ENCODE peak calls at places on chromosomes 7 and 10, in six cellular contexts. U, O, B, Q, C and F are unnamed samples.

GRCh38 chr7:40219917-40220316 is 85.1 kb downstream of the SUGCT start:
- DNase-seq in U (no peak), O (no peak), B (peak; percentile 85), Q (no peak), C (no peak), F (no peak)

GRCh38 chr7:141646826-141647480 is 55.0 kb downstream of the DENND11 start:
- DNase-seq in U (no peak), O (no peak), B (peak; percentile 7), Q (no peak), C (no peak), F (no peak)

GRCh38 chr7:117323877-117324699 is 1.2 kb upstream of the WNT2 start:
- DNase-seq in U (peak; percentile 71), O (peak; percentile 59), B (peak; percentile 51), Q (peak; percentile 21), C (peak; percentile 65), F (no peak)

GRCh38 chr7:149467321-149467859 is 6.5 kb upstream of the ZNF777 start:
- DNase-seq in U (no peak), O (no peak), B (no peak), Q (no peak), C (no peak), F (no peak)

GRCh38 chr7:29866490-29866930 is 60.2 kb downstream of the WIPF3 start:
- DNase-seq in U (no peak), O (no peak), B (peak; percentile 63), Q (peak; percentile 96), C (no peak), F (no peak)

GRCh38 chr7:630539-630938 is 96.0 kb upstream of the DNAAF5 start:
- DNase-seq in U (no peak), O (no peak), B (no peak), Q (no peak), C (no peak), F (no peak)

GRCh38 chr7:82057476-82057875 is 287.6 kb upstream of the HGF start:
- DNase-seq in U (no peak), O (no peak), B (no peak), Q (no peak), C (no peak), F (no peak)

GRCh38 chr7:105250239-105250638 is 138.5 kb downstream of the SRPK2 start:
- DNase-seq in U (no peak), O (no peak), B (peak; percentile 61), Q (no peak), C (no peak), F (no peak)

GRCh38 chr10:6162589-6163356 is 40.0 kb upstream of the PFKFB3 start:
- DNase-seq in U (no peak), O (peak; percentile 73), B (no peak), Q (no peak), C (no peak), F (no peak)

GRCh38 chr7:47045169-47045568 is 536.7 kb downstream of the TNS3 start:
- DNase-seq in U (no peak), O (no peak), B (no peak), Q (no peak), C (no peak), F (no peak)

GRCh38 chr7:138405496-138405895 is 54.6 kb upstream of the TRIM24 start:
- DNase-seq in U (no peak), O (no peak), B (no peak), Q (no peak), C (no peak), F (no peak)

GRCh38 chr10:77157248-77158019 is 480.2 kb downstream of the KCNMA1 start:
- DNase-seq in U (no peak), O (no peak), B (no peak), Q (no peak), C (no peak), F (no peak)

GRCh38 chr7:65251851-65252620 is 121.6 kb upstream of the ZNF92 start:
- DNase-seq in U (peak; percentile 61), O (peak; percentile 97), B (peak; percentile 49), Q (peak; percentile 63), C (no peak), F (no peak)

GRCh38 chr10:10869592-10869991 is 148.1 kb upstream of the CELF2 start:
- DNase-seq in U (no peak), O (no peak), B (no peak), Q (peak; percentile 17), C (peak; percentile 4), F (no peak)

GRCh38 chr10:121092341-121093099 is 241.4 kb downstream of the WDR11 start:
- DNase-seq in U (no peak), O (no peak), B (no peak), Q (no peak), C (peak; percentile 22), F (no peak)

GRCh38 chr7:105849122-105849855 is 27.1 kb downstream of the ATXN7L1 start:
- DNase-seq in U (no peak), O (peak; percentile 90), B (no peak), Q (no peak), C (peak; percentile 93), F (peak; percentile 38)

GRCh38 chr10:60423920-60424319 is 34.2 kb upstream of the ANK3 start:
- DNase-seq in U (no peak), O (no peak), B (no peak), Q (no peak), C (no peak), F (no peak)

GRCh38 chr10:71835671-71836593 is 15.1 kb downstream of the PSAP start:
- DNase-seq in U (peak; percentile 87), O (no peak), B (peak; percentile 88), Q (peak; percentile 90), C (peak; percentile 57), F (no peak)

GRCh38 chr7:28858206-28858605 is 99.9 kb downstream of the TRIL start:
- DNase-seq in U (no peak), O (no peak), B (peak; percentile 54), Q (no peak), C (no peak), F (no peak)

GRCh38 chr10:49080965-49081364 is 34.4 kb downstream of the VSTM4 start:
- DNase-seq in U (no peak), O (no peak), B (no peak), Q (no peak), C (no peak), F (no peak)

GRCh38 chr10:49081532-49082275 is 33.6 kb downstream of the VSTM4 start:
- DNase-seq in U (no peak), O (peak; percentile 31), B (no peak), Q (no peak), C (no peak), F (no peak)

GRCh38 chr10:49079072-49079471 is 36.2 kb downstream of the VSTM4 start:
- DNase-seq in U (no peak), O (no peak), B (no peak), Q (no peak), C (no peak), F (no peak)

GRCh38 chr10:49079499-49079898 is 35.8 kb downstream of the VSTM4 start:
- DNase-seq in U (no peak), O (no peak), B (peak; percentile 22), Q (no peak), C (no peak), F (no peak)

DNA sequence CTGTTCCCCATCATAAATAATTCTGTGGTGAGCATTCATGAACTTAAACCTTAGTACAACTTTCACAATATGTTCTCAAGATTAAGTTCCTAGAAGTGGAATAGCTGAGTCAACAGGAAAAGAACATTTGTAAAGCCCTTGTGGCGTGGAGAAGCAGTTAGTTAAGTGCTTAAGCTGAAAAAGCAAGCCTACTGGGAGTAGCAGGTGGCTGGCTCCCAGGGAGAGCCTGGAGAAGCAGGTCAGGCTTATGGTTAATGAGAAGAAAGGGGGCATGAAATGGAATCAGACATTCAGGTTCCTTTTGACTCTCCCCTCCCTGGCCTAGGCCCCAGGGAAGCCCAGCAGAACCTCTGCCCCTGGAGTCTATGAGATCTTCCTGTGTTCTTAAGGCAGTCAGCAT is 35.3 kb downstream of the VSTM4 start:
- DNase-seq in U (no peak), O (no peak), B (peak; percentile 78), Q (peak; percentile 10), C (no peak), F (no peak)
- H3K27me3 ChIP-seq in U (no peaks in the 10 kb centered on the region), O (no peaks in the 10 kb centered on the region), B (no peaks in the 10 kb centered on the region), Q (peaks cover 3% of the 10 kb centered on the region), C (no peaks in the 10 kb centered on the region), F (no peaks in the 10 kb centered on the region)

GRCh38 chr7:150979706-150980390 is 1.7 kb upstream of the KCNH2 start:
- DNase-seq in U (peak; percentile 92), O (no peak), B (no peak), Q (no peak), C (no peak), F (no peak)

GRCh38 chr7:150978136-150978789 is at the start of gene KCNH2:
- DNase-seq in U (peak; percentile 84), O (peak; percentile 88), B (peak; percentile 25), Q (peak; percentile 83), C (no peak), F (no peak)

GRCh38 chr7:150975536-150976285 is 2.4 kb downstream of the KCNH2 start:
- DNase-seq in U (peak; percentile 82), O (no peak), B (no peak), Q (no peak), C (no peak), F (no peak)

GRCh38 chr7:150976529-150977381 is 1.4 kb downstream of the KCNH2 start:
- DNase-seq in U (no peak), O (peak; percentile 74), B (no peak), Q (no peak), C (no peak), F (no peak)

GRCh38 chr7:150977382-150978135 is 562 bp downstream of the KCNH2 start:
- DNase-seq in U (no peak), O (peak; percentile 39), B (no peak), Q (no peak), C (no peak), F (no peak)
- H3K27me3 ChIP-seq in U (no peaks in the 10 kb centered on the region), O (peaks cover 52% of the 10 kb centered on the region), B (peaks cover 59% of the 10 kb centered on the region), Q (peaks cover 26% of the 10 kb centered on the region), C (peaks cover 83% of the 10 kb centered on the region), F (peaks cover 16% of the 10 kb centered on the region)

GRCh38 chr7:128163473-128163872 is 77.6 kb upstream of the LEP start:
- DNase-seq in U (no peak), O (no peak), B (no peak), Q (no peak), C (no peak), F (no peak)
- H3K27me3 ChIP-seq in U (peaks cover 49% of the 10 kb centered on the region), O (peaks cover 70% of the 10 kb centered on the region), B (peaks cover 66% of the 10 kb centered on the region), Q (peaks cover 68% of the 10 kb centered on the region), C (peaks cover 45% of the 10 kb centered on the region), F (peaks cover 30% of the 10 kb centered on the region)

GRCh38 chr7:80766724-80767123 is 128.3 kb downstream of the CD36 start:
- DNase-seq in U (no peak), O (no peak), B (no peak), Q (no peak), C (no peak), F (no peak)

GRCh38 chr7:80764132-80764531 is 125.7 kb downstream of the CD36 start:
- DNase-seq in U (no peak), O (peak; percentile 85), B (no peak), Q (peak; percentile 74), C (no peak), F (no peak)

GRCh38 chr7:80770061-80770460 is 131.6 kb downstream of the CD36 start:
- DNase-seq in U (no peak), O (no peak), B (no peak), Q (no peak), C (no peak), F (no peak)

GRCh38 chr7:80770675-80771081 is 132.2 kb downstream of the CD36 start:
- DNase-seq in U (no peak), O (peak; percentile 12), B (no peak), Q (no peak), C (peak; percentile 11), F (no peak)

DNA sequence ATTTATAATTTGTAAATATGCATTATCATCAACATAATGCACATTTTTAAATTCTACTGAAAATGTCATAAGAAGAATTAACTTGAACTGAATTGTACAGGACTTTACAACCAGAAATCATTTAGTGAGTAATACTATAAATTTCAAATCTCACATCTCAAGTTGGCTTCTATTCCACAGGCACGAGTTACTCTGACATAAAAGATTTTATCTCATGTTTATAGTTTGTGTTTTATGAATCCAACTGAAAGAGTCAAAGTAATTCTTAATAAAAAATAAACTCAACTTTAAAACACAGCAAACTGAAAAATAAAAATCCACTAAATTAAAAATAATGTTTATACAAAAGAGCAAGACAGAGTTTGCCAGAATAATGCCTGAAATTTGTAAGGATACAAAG is 129.2 kb downstream of the CD36 start:
- DNase-seq in U (no peak), O (no peak), B (no peak), Q (no peak), C (no peak), F (no peak)
- H3K27me3 ChIP-seq in U (no peaks in the 10 kb centered on the region), O (no peaks in the 10 kb centered on the region), B (no peaks in the 10 kb centered on the region), Q (no peaks in the 10 kb centered on the region), C (no peaks in the 10 kb centered on the region), F (no peaks in the 10 kb centered on the region)